ENCODE peak calls at places on chromosome 10, in ten cellular contexts. P, D, V, N, K, Y, C, S, B and Q are unnamed samples.

GRCh38 chr10:7789390-7789789 is 1.4 kb downstream of the ATP5F1C start:
- DNase-seq in Y (no peak), D (no peak), C (no peak), K (peak; percentile 48), B (peak; percentile 12), N (peak; percentile 30), P (no peak), S (no peak), V (no peak), Q (no peak)

GRCh38 chr10:71880425-71881306 is 29.6 kb upstream of the PSAP start:
- DNase-seq in B (no peak), V (no peak), P (no peak), D (no peak), S (no peak), K (no peak), C (no peak), Y (no peak), N (peak; percentile 21), Q (no peak)

GRCh38 chr10:73205121-73205520 is 37.2 kb downstream of the FAM149B1 start:
- DNase-seq in P (no peak), N (no peak), Y (no peak), S (no peak), D (no peak), K (no peak), V (no peak), B (no peak), C (no peak), Q (no peak)

GRCh38 chr10:3018247-3018646 is 49.1 kb upstream of the PFKP start:
- DNase-seq in N (no peak), P (no peak), C (no peak), B (no peak), D (no peak), Y (no peak), K (no peak), V (no peak), S (no peak), Q (no peak)

GRCh38 chr10:58608826-58609225 is 96.2 kb downstream of the BICC1 start:
- DNase-seq in N (no peak), B (no peak), S (no peak), V (no peak), Y (no peak), D (no peak), K (peak; percentile 30), C (no peak), P (no peak), Q (no peak)

GRCh38 chr10:57972783-57973182 is 294.9 kb downstream of the IPMK start:
- DNase-seq in N (no peak), K (no peak), B (no peak), Y (no peak), V (no peak), D (no peak), S (no peak), P (no peak), C (no peak), Q (no peak)

GRCh38 chr10:72088879-72089585 is 681 bp upstream of the SPOCK2 start:
- DNase-seq in S (no peak), B (no peak), Y (no peak), N (peak; percentile 59), D (peak; percentile 60), C (no peak), P (peak; percentile 39), K (no peak), V (no peak), Q (no peak)

GRCh38 chr10:30897045-30897444 is 134.6 kb downstream of the ZNF438 start:
- DNase-seq in P (no peak), C (no peak), B (no peak), S (no peak), Y (no peak), K (no peak), D (no peak), V (no peak), N (no peak), Q (no peak)

GRCh38 chr10:58385784-58386112 is 538 bp downstream of the TFAM start:
- DNase-seq in D (peak; percentile 76), K (peak; percentile 17), B (peak; percentile 45), V (peak; percentile 35), N (peak; percentile 13), Y (peak; percentile 42), P (peak; percentile 2), S (peak; percentile 65), C (no peak), Q (no peak)

GRCh38 chr10:82564353-82565218 is 689.6 kb downstream of the NRG3 start:
- DNase-seq in N (no peak), C (no peak), S (peak; percentile 21), P (no peak), D (no peak), V (no peak), K (no peak), Y (no peak), B (no peak), Q (no peak)

GRCh38 chr10:106609867-106610266 is 554.6 kb downstream of the SORCS1 start:
- DNase-seq in N (no peak), B (peak; percentile 5), Y (no peak), K (no peak), S (no peak), C (no peak), D (peak; percentile 24), P (no peak), V (no peak), Q (no peak)

GRCh38 chr10:34732926-34733325 is 82.2 kb downstream of the PARD3 start:
- DNase-seq in C (peak; percentile 57), B (peak; percentile 77), V (no peak), K (peak; percentile 64), Y (no peak), D (peak; percentile 25), P (no peak), N (no peak), S (no peak), Q (no peak)

GRCh38 chr10:68826764-68827591 is at the start of gene STOX1:
- DNase-seq in D (peak; percentile 91), P (peak; percentile 8), B (peak; percentile 69), Y (peak; percentile 71), V (peak; percentile 73), N (peak; percentile 64), S (peak; percentile 88), K (peak; percentile 51), C (peak; percentile 44), Q (no peak)

GRCh38 chr10:90047243-90047729 is 345.9 kb downstream of the KIF20B start:
- DNase-seq in S (no peak), V (no peak), N (no peak), C (peak; percentile 13), B (no peak), D (no peak), Y (no peak), K (no peak), P (no peak), Q (no peak)

GRCh38 chr10:96585726-96586418 is 940 bp downstream of the TM9SF3 start:
- DNase-seq in P (peak; percentile 22), D (peak; percentile 10), B (peak; percentile 11), C (no peak), Y (peak; percentile 78), N (no peak), S (peak; percentile 61), K (peak; percentile 7), V (no peak), Q (no peak)

GRCh38 chr10:80197972-80198591 is 7.3 kb downstream of the ANXA11 start:
- DNase-seq in N (no peak), B (no peak), S (no peak), P (no peak), C (no peak), K (no peak), Y (no peak), D (no peak), V (no peak), Q (no peak)
- H3K4me1 ChIP-seq in N (peaks cover 98% of the 10 kb centered on the region), B (peaks cover 19% of the 10 kb centered on the region), S (peaks cover 72% of the 10 kb centered on the region), P (peaks cover 86% of the 10 kb centered on the region), C (peaks cover 94% of the 10 kb centered on the region), K (peaks cover 38% of the 10 kb centered on the region), Y (peaks cover 97% of the 10 kb centered on the region), D (peaks cover 7% of the 10 kb centered on the region), V (peaks cover 7% of the 10 kb centered on the region), Q (peaks cover 45% of the 10 kb centered on the region)

GRCh38 chr10:131726967-131727366 is 173.8 kb upstream of the PPP2R2D start:
- DNase-seq in C (no peak), P (no peak), K (no peak), B (no peak), S (no peak), N (no peak), V (no peak), Y (no peak), D (no peak), Q (no peak)
- H3K9me3 ChIP-seq in C (no peaks in the 10 kb centered on the region), P (no peaks in the 10 kb centered on the region), K (peaks cover 61% of the 10 kb centered on the region), B (peaks cover 48% of the 10 kb centered on the region), S (no peaks in the 10 kb centered on the region), N (no peaks in the 10 kb centered on the region), V (peaks cover 6% of the 10 kb centered on the region), Y (no peaks in the 10 kb centered on the region), D (no peaks in the 10 kb centered on the region), Q (no peaks in the 10 kb centered on the region)

GRCh38 chr10:80154978-80155695 is 22.6 kb downstream of the PLAC9 start:
- DNase-seq in K (peak; percentile 96), P (no peak), B (peak; percentile 89), Y (no peak), D (no peak), V (no peak), N (no peak), S (no peak), C (no peak), Q (no peak)

GRCh38 chr10:80154626-80154977 is 22.1 kb downstream of the PLAC9 start:
- DNase-seq in B (no peak), P (no peak), Y (no peak), S (no peak), N (no peak), V (no peak), K (no peak), C (no peak), D (no peak), Q (no peak)

GRCh38 chr10:80157561-80157960 is 25.0 kb downstream of the PLAC9 start:
- DNase-seq in B (no peak), Y (no peak), S (no peak), V (no peak), C (no peak), P (no peak), K (no peak), D (no peak), N (no peak), Q (no peak)

GRCh38 chr10:80155696-80156215 is 23.2 kb downstream of the PLAC9 start:
- DNase-seq in P (no peak), Y (no peak), V (no peak), S (no peak), K (no peak), N (no peak), B (no peak), C (no peak), D (no peak), Q (no peak)

GRCh38 chr10:80156216-80156615 is 23.7 kb downstream of the PLAC9 start:
- DNase-seq in S (no peak), P (no peak), V (no peak), Y (no peak), K (no peak), N (no peak), C (no peak), B (no peak), D (no peak), Q (no peak)
- H3K4me1 ChIP-seq in S (peaks cover 18% of the 10 kb centered on the region), P (no peaks in the 10 kb centered on the region), V (peaks cover 4% of the 10 kb centered on the region), Y (peaks cover 10% of the 10 kb centered on the region), K (peaks cover 45% of the 10 kb centered on the region), N (peaks cover 31% of the 10 kb centered on the region), C (peaks cover 47% of the 10 kb centered on the region), B (peaks cover 52% of the 10 kb centered on the region), D (peaks cover under 1% of the 10 kb centered on the region), Q (peaks cover 47% of the 10 kb centered on the region)

DNA sequence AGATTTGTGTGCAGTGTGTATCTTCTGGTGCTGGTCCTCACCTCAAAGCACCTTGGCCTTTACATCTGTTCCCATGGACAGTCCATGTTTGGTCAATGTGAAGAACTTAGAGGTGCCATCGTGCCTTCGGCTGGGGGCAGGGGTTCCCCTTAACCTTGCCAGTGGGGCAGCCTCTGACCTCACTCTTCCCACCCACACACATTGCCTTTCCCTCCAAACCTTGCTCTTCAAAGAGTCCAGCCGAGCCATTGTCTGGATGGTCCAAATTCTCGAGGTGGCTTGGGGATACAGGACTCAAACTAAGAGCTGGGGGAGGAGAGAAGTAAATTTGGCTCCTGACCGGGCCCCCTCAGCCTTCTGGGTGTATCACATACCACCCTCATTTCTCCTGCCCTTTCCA is 76.2 kb upstream of the HABP2 start:
- DNase-seq in B (no peak), D (no peak), S (no peak), P (no peak), K (no peak), C (no peak), Y (no peak), V (no peak), N (no peak), Q (no peak)
- H3K9me3 ChIP-seq in B (peaks cover 6% of the 10 kb centered on the region), D (peaks cover 6% of the 10 kb centered on the region), S (peaks cover 11% of the 10 kb centered on the region), P (no peaks in the 10 kb centered on the region), K (peaks cover 11% of the 10 kb centered on the region), C (peaks cover 31% of the 10 kb centered on the region), Y (peaks cover 24% of the 10 kb centered on the region), V (peaks cover 7% of the 10 kb centered on the region), N (peaks cover 20% of the 10 kb centered on the region), Q (peaks cover 34% of the 10 kb centered on the region)